ENCODE peak calls at places on chromosomes 11 and 22, in eight cellular contexts. U, D, G, C, R, E, L and O are unnamed samples.

GRCh38 chr11:33899383-33900037 is 7.6 kb upstream of the LMO2 start:
- DNase-seq in U (no peak), D (peak), G (peak), C (peak), R (peak), E (peak), L (peak), O (peak)

GRCh38 chr11:9053631-9054030 is 37.8 kb downstream of the SCUBE2 start:
- DNase-seq in U (no peak), D (no peak), G (no peak), C (no peak), R (no peak), E (no peak), L (no peak), O (no peak)

GRCh38 chr11:116842909-116843308 is 5.5 kb upstream of the APOA1 start:
- DNase-seq in U (no peak), D (no peak), G (no peak), C (no peak), R (no peak), E (no peak), L (no peak), O (no peak)

GRCh38 chr22:45504703-45505341 is 2.1 kb downstream of the FBLN1 start:
- DNase-seq in U (peak), D (no peak), G (no peak), C (no peak), R (no peak), E (peak), L (no peak), O (no peak)

GRCh38 chr11:29260939-29261705 is 755.7 kb downstream of the KCNA4 start:
- DNase-seq in U (no peak), D (no peak), G (no peak), C (no peak), R (no peak), E (no peak), L (peak), O (peak)

GRCh38 chr22:19877626-19878339 is 23.1 kb upstream of the GNB1L start:
- DNase-seq in U (no peak), D (no peak), G (no peak), C (no peak), R (no peak), E (peak), L (no peak), O (no peak)

GRCh38 chr11:111983187-111983986 is 41.8 kb upstream of the DLAT start:
- DNase-seq in U (peak), D (no peak), G (peak), C (no peak), R (peak), E (peak), L (peak), O (peak)

GRCh38 chr11:72471005-72471898 is 36.9 kb upstream of the CLPB start:
- DNase-seq in U (peak), D (peak), G (peak), C (no peak), R (peak), E (peak), L (peak), O (peak)

GRCh38 chr11:1882265-1883238 is 9.1 kb downstream of the PRR33 start:
- DNase-seq in U (peak), D (peak), G (peak), C (no peak), R (peak), E (peak), L (peak), O (peak)

GRCh38 chr22:44488354-44488753 is 9.7 kb downstream of the RTL6 start:
- DNase-seq in U (no peak), D (no peak), G (no peak), C (no peak), R (no peak), E (no peak), L (no peak), O (no peak)

GRCh38 chr11:108431997-108432396 is 35.3 kb downstream of the C11orf65 start:
- DNase-seq in U (no peak), D (no peak), G (no peak), C (no peak), R (no peak), E (no peak), L (no peak), O (no peak)

GRCh38 chr11:12253843-12254281 is 123.5 kb upstream of the PARVA start:
- DNase-seq in U (no peak), D (no peak), G (no peak), C (no peak), R (no peak), E (no peak), L (no peak), O (no peak)

GRCh38 chr11:57514538-57515331 is 767 bp downstream of the SLC43A1 start:
- DNase-seq in U (peak), D (no peak), G (peak), C (no peak), R (no peak), E (peak), L (peak), O (no peak)

GRCh38 chr11:503179-503981 is 3.7 kb downstream of the RNH1 start:
- DNase-seq in U (no peak), D (peak), G (peak), C (no peak), R (no peak), E (peak), L (no peak), O (no peak)

GRCh38 chr11:100827934-100828661 is 141.0 kb downstream of the ARHGAP42 start:
- DNase-seq in U (no peak), D (no peak), G (no peak), C (no peak), R (no peak), E (no peak), L (peak), O (peak)

GRCh38 chr11:2310786-2311455 is 9.1 kb downstream of the TSPAN32 start:
- DNase-seq in U (no peak), D (no peak), G (no peak), C (no peak), R (no peak), E (peak), L (no peak), O (no peak)

GRCh38 chr11:35623708-35624168 is 5.5 kb downstream of the FJX1 start:
- DNase-seq in U (no peak), D (no peak), G (no peak), C (no peak), R (no peak), E (no peak), L (peak), O (no peak)

GRCh38 chr22:50262460-50262911 is 1.0 kb upstream of the MAPK12 start:
- DNase-seq in U (no peak), D (no peak), G (no peak), C (no peak), R (no peak), E (no peak), L (peak), O (no peak)

GRCh38 chr11:37002831-37003230 is 404.8 kb upstream of the RAG2 start:
- DNase-seq in U (no peak), D (no peak), G (no peak), C (no peak), R (no peak), E (no peak), L (no peak), O (no peak)

GRCh38 chr11:120651836-120652235 is 140.3 kb downstream of the GRIK4 start:
- DNase-seq in U (no peak), D (no peak), G (no peak), C (no peak), R (no peak), E (no peak), L (no peak), O (no peak)

GRCh38 chr11:47715082-47715669 is at the start of gene AGBL2:
- DNase-seq in U (peak), D (no peak), G (peak), C (peak), R (peak), E (peak), L (peak), O (peak)

GRCh38 chr22:26031641-26032040 is 137.6 kb upstream of the SEZ6L start:
- DNase-seq in U (no peak), D (no peak), G (no peak), C (no peak), R (no peak), E (no peak), L (no peak), O (no peak)

GRCh38 chr11:74686792-74687191 is 44.4 kb downstream of the CHRDL2 start:
- DNase-seq in U (no peak), D (peak), G (no peak), C (no peak), R (no peak), E (no peak), L (peak), O (no peak)

GRCh38 chr11:2911088-2912037 is 17.9 kb downstream of the PHLDA2 start:
- DNase-seq in U (no peak), D (no peak), G (no peak), C (no peak), R (peak), E (no peak), L (no peak), O (no peak)

GRCh38 chr11:71462726-71463125 is 9.7 kb downstream of the NADSYN1 start:
- DNase-seq in U (no peak), D (no peak), G (no peak), C (no peak), R (no peak), E (no peak), L (no peak), O (no peak)